ENCODE peak calls at places on chromosomes 2 and 18, in seven cellular contexts. One of them, this sample, is unnamed.

GRCh38 chr2:120683081-120683480 is 52.6 kb upstream of the GLI2 start:
- DNase-seq in A549: no peak
- DNase-seq in upper lobe of right lung: peak
- DNase-seq in astrocyte: no peak
- DNase-seq in CD4-positive, alpha-beta T cell: no peak
- DNase-seq in tibial nerve: no peak
- DNase-seq in CD8-positive, alpha-beta memory T cell: no peak
- DNase-seq in this sample: no peak

GRCh38 chr2:216930716-216931115 is 70.9 kb upstream of the TNP1 start:
- DNase-seq in A549: no peak
- DNase-seq in upper lobe of right lung: no peak
- DNase-seq in astrocyte: no peak
- DNase-seq in CD4-positive, alpha-beta T cell: no peak
- DNase-seq in tibial nerve: no peak
- DNase-seq in CD8-positive, alpha-beta memory T cell: no peak
- DNase-seq in this sample: no peak

GRCh38 chr2:43133708-43134570 is 92.5 kb downstream of the ZFP36L2 start:
- DNase-seq in A549: no peak
- DNase-seq in upper lobe of right lung: peak
- DNase-seq in astrocyte: no peak
- DNase-seq in CD4-positive, alpha-beta T cell: peak
- DNase-seq in tibial nerve: no peak
- DNase-seq in CD8-positive, alpha-beta memory T cell: peak
- DNase-seq in this sample: no peak

GRCh38 chr2:84901593-84902120 is 3.8 kb upstream of the TMSB10 start:
- DNase-seq in A549: no peak
- DNase-seq in upper lobe of right lung: no peak
- DNase-seq in astrocyte: peak
- DNase-seq in CD4-positive, alpha-beta T cell: no peak
- DNase-seq in tibial nerve: no peak
- DNase-seq in CD8-positive, alpha-beta memory T cell: no peak
- DNase-seq in this sample: no peak

GRCh38 chr2:137966043-137966442 is 1.8 kb downstream of the HNMT start:
- DNase-seq in A549: no peak
- DNase-seq in upper lobe of right lung: no peak
- DNase-seq in astrocyte: no peak
- DNase-seq in CD4-positive, alpha-beta T cell: no peak
- DNase-seq in tibial nerve: no peak
- DNase-seq in CD8-positive, alpha-beta memory T cell: no peak
- DNase-seq in this sample: no peak

GRCh38 chr2:40242315-40242714 is 209.6 kb downstream of the SLC8A1 start:
- DNase-seq in A549: no peak
- DNase-seq in upper lobe of right lung: no peak
- DNase-seq in astrocyte: no peak
- DNase-seq in CD4-positive, alpha-beta T cell: no peak
- DNase-seq in tibial nerve: no peak
- DNase-seq in CD8-positive, alpha-beta memory T cell: no peak
- DNase-seq in this sample: no peak

GRCh38 chr2:139160838-139161237 is 380.6 kb upstream of the NXPH2 start:
- DNase-seq in A549: no peak
- DNase-seq in upper lobe of right lung: no peak
- DNase-seq in astrocyte: no peak
- DNase-seq in CD4-positive, alpha-beta T cell: no peak
- DNase-seq in tibial nerve: no peak
- DNase-seq in CD8-positive, alpha-beta memory T cell: no peak
- DNase-seq in this sample: no peak

GRCh38 chr18:13308369-13308768 is 89.8 kb downstream of the LDLRAD4 start:
- DNase-seq in A549: no peak
- DNase-seq in upper lobe of right lung: no peak
- DNase-seq in astrocyte: no peak
- DNase-seq in CD4-positive, alpha-beta T cell: no peak
- DNase-seq in tibial nerve: no peak
- DNase-seq in CD8-positive, alpha-beta memory T cell: peak
- DNase-seq in this sample: no peak

GRCh38 chr2:217203086-217203485 is 343.2 kb upstream of the TNP1 start:
- DNase-seq in A549: no peak
- DNase-seq in upper lobe of right lung: no peak
- DNase-seq in astrocyte: no peak
- DNase-seq in CD4-positive, alpha-beta T cell: no peak
- DNase-seq in tibial nerve: no peak
- DNase-seq in CD8-positive, alpha-beta memory T cell: no peak
- DNase-seq in this sample: no peak

GRCh38 chr2:68878753-68879152 is 7.6 kb upstream of the BMP10 start:
- DNase-seq in A549: no peak
- DNase-seq in upper lobe of right lung: no peak
- DNase-seq in astrocyte: peak
- DNase-seq in CD4-positive, alpha-beta T cell: no peak
- DNase-seq in tibial nerve: no peak
- DNase-seq in CD8-positive, alpha-beta memory T cell: no peak
- DNase-seq in this sample: no peak

GRCh38 chr2:218400167-218400929 is 680 bp downstream of the CTDSP1 start:
- DNase-seq in A549: peak
- DNase-seq in upper lobe of right lung: peak
- DNase-seq in astrocyte: no peak
- DNase-seq in CD4-positive, alpha-beta T cell: peak
- DNase-seq in tibial nerve: no peak
- DNase-seq in CD8-positive, alpha-beta memory T cell: peak
- DNase-seq in this sample: no peak

GRCh38 chr2:111634050-111634784 is 249.8 kb downstream of the ANAPC1 start:
- DNase-seq in A549: no peak
- DNase-seq in upper lobe of right lung: no peak
- DNase-seq in astrocyte: no peak
- DNase-seq in CD4-positive, alpha-beta T cell: no peak
- DNase-seq in tibial nerve: no peak
- DNase-seq in CD8-positive, alpha-beta memory T cell: no peak
- DNase-seq in this sample: peak

GRCh38 chr2:111633643-111634042 is 250.3 kb downstream of the ANAPC1 start:
- DNase-seq in A549: no peak
- DNase-seq in upper lobe of right lung: no peak
- DNase-seq in astrocyte: no peak
- DNase-seq in CD4-positive, alpha-beta T cell: no peak
- DNase-seq in tibial nerve: no peak
- DNase-seq in CD8-positive, alpha-beta memory T cell: no peak
- DNase-seq in this sample: no peak

GRCh38 chr2:111632661-111633060 is 251.3 kb downstream of the ANAPC1 start:
- DNase-seq in A549: no peak
- DNase-seq in upper lobe of right lung: no peak
- DNase-seq in astrocyte: no peak
- DNase-seq in CD4-positive, alpha-beta T cell: no peak
- DNase-seq in tibial nerve: no peak
- DNase-seq in CD8-positive, alpha-beta memory T cell: no peak
- DNase-seq in this sample: peak

GRCh38 chr2:111634995-111635538 is 248.9 kb downstream of the ANAPC1 start:
- DNase-seq in A549: no peak
- DNase-seq in upper lobe of right lung: no peak
- DNase-seq in astrocyte: no peak
- DNase-seq in CD4-positive, alpha-beta T cell: no peak
- DNase-seq in tibial nerve: no peak
- DNase-seq in CD8-positive, alpha-beta memory T cell: no peak
- DNase-seq in this sample: no peak

GRCh38 chr2:111633139-111633538 is 250.9 kb downstream of the ANAPC1 start:
- DNase-seq in A549: no peak
- DNase-seq in upper lobe of right lung: no peak
- DNase-seq in astrocyte: no peak
- DNase-seq in CD4-positive, alpha-beta T cell: no peak
- DNase-seq in tibial nerve: no peak
- DNase-seq in CD8-positive, alpha-beta memory T cell: no peak
- DNase-seq in this sample: no peak
- H3K27ac ChIP-seq in A549: no peak
- H3K27ac ChIP-seq in upper lobe of right lung: no peak
- H3K27ac ChIP-seq in astrocyte: no peak
- H3K27ac ChIP-seq in CD4-positive, alpha-beta T cell: no peak
- H3K27ac ChIP-seq in tibial nerve: no peak
- H3K27ac ChIP-seq in CD8-positive, alpha-beta memory T cell: no peak
- H3K27ac ChIP-seq in this sample: no peak

GRCh38 chr18:25134858-25135257 is 217.1 kb downstream of the ZNF521 start:
- DNase-seq in A549: no peak
- DNase-seq in upper lobe of right lung: no peak
- DNase-seq in astrocyte: no peak
- DNase-seq in CD4-positive, alpha-beta T cell: no peak
- DNase-seq in tibial nerve: no peak
- DNase-seq in CD8-positive, alpha-beta memory T cell: no peak
- DNase-seq in this sample: no peak
- H3K27ac ChIP-seq in A549: no peak
- H3K27ac ChIP-seq in upper lobe of right lung: no peak
- H3K27ac ChIP-seq in astrocyte: no peak
- H3K27ac ChIP-seq in CD4-positive, alpha-beta T cell: no peak
- H3K27ac ChIP-seq in tibial nerve: peak
- H3K27ac ChIP-seq in CD8-positive, alpha-beta memory T cell: no peak
- H3K27ac ChIP-seq in this sample: no peak

DNA sequence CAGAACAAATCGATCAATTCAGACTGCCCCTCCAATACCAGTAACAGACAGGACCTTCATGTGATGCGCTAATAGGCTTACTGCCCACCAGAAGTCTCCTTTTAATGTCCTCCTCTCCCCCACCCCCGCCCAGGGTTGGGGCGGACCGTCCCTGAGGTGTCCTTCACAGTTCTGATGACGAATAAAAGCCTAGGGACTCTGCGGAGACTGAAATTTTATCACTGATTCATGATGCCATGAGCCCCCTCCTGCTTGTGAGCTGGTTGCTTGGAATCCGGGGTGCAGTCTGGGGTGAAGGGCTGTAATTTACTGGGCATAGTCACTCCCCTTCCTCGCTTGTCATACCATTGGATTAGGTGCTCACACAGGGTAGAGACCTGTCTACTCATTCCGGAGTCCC is 42.3 kb downstream of the B3GNT2 start:
- DNase-seq in A549: no peak
- DNase-seq in upper lobe of right lung: no peak
- DNase-seq in astrocyte: no peak
- DNase-seq in CD4-positive, alpha-beta T cell: no peak
- DNase-seq in tibial nerve: no peak
- DNase-seq in CD8-positive, alpha-beta memory T cell: no peak
- DNase-seq in this sample: no peak
- H3K27ac ChIP-seq in A549: no peak
- H3K27ac ChIP-seq in upper lobe of right lung: no peak
- H3K27ac ChIP-seq in astrocyte: no peak
- H3K27ac ChIP-seq in CD4-positive, alpha-beta T cell: no peak
- H3K27ac ChIP-seq in tibial nerve: no peak
- H3K27ac ChIP-seq in CD8-positive, alpha-beta memory T cell: no peak
- H3K27ac ChIP-seq in this sample: no peak

GRCh38 chr2:37667704-37668103 is 3.7 kb downstream of the CDC42EP3 start:
- DNase-seq in A549: no peak
- DNase-seq in upper lobe of right lung: no peak
- DNase-seq in astrocyte: no peak
- DNase-seq in CD4-positive, alpha-beta T cell: no peak
- DNase-seq in tibial nerve: no peak
- DNase-seq in CD8-positive, alpha-beta memory T cell: no peak
- DNase-seq in this sample: no peak

GRCh38 chr2:37666772-37667171 is 4.7 kb downstream of the CDC42EP3 start:
- DNase-seq in A549: no peak
- DNase-seq in upper lobe of right lung: no peak
- DNase-seq in astrocyte: no peak
- DNase-seq in CD4-positive, alpha-beta T cell: no peak
- DNase-seq in tibial nerve: no peak
- DNase-seq in CD8-positive, alpha-beta memory T cell: no peak
- DNase-seq in this sample: no peak

GRCh38 chr2:37665038-37665437 is 6.4 kb downstream of the CDC42EP3 start:
- DNase-seq in A549: no peak
- DNase-seq in upper lobe of right lung: no peak
- DNase-seq in astrocyte: no peak
- DNase-seq in CD4-positive, alpha-beta T cell: no peak
- DNase-seq in tibial nerve: no peak
- DNase-seq in CD8-positive, alpha-beta memory T cell: no peak
- DNase-seq in this sample: no peak

GRCh38 chr2:37664190-37664751 is 7.2 kb downstream of the CDC42EP3 start:
- DNase-seq in A549: no peak
- DNase-seq in upper lobe of right lung: no peak
- DNase-seq in astrocyte: no peak
- DNase-seq in CD4-positive, alpha-beta T cell: no peak
- DNase-seq in tibial nerve: no peak
- DNase-seq in CD8-positive, alpha-beta memory T cell: no peak
- DNase-seq in this sample: no peak

DNA sequence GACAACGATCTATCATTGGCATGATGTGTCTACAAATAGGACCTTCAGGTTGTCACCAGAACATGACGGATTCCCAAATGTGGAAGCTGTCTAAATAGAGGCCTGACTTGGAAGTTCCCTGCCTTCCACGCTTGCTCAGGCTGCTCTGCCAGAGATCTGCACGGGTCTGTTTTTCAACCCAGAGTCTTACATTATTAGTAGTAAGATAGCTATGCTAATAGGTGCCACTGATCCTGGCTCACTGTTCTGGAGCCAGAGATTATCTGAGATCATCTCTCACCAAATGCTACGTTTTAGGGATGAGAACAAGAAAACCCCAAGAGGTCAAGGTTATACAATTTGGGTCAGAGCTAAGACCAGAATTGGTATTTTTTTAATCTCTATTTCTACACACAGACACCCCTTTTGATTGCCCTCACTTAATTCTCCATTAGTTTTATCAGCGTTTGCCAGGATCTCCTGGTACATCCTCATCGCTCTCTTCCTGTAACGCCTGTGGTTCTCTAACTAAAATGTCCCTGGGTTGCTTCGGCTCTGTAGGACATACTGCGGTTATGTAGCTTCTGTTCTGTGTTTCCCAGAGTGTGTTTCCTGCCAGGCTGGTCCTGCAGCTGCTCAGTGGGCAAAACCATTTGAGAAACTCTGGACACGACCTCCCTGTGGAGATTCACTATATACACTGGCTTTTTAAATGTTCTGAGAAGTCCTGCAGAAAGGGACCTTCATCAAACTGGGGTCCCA is 5.7 kb downstream of the CDC42EP3 start:
- DNase-seq in A549: no peak
- DNase-seq in upper lobe of right lung: no peak
- DNase-seq in astrocyte: no peak
- DNase-seq in CD4-positive, alpha-beta T cell: no peak
- DNase-seq in tibial nerve: no peak
- DNase-seq in CD8-positive, alpha-beta memory T cell: no peak
- DNase-seq in this sample: no peak
- H3K27ac ChIP-seq in A549: no peak
- H3K27ac ChIP-seq in upper lobe of right lung: no peak
- H3K27ac ChIP-seq in astrocyte: peak
- H3K27ac ChIP-seq in CD4-positive, alpha-beta T cell: no peak
- H3K27ac ChIP-seq in tibial nerve: peak
- H3K27ac ChIP-seq in CD8-positive, alpha-beta memory T cell: no peak
- H3K27ac ChIP-seq in this sample: no peak

DNA sequence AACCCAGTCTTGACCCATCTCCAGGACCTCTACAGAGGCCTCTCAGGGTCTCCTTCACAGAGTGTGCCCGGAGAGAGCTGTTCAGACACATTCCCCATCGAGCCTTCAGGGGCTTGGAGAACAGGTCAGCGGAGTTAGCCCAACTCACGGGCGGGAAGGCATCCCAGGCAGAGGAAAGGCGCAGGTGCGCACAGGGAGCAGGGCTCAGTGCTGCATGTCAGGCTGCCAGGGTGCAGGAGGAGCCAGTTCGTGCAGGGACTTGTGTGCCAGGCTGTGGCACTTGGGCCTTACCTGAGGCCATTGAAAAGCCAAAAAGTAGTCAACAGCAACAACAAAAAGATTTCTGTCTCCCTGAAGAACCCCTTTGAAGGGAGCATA is 104.0 kb downstream of the ITGB1BP1 start:
- DNase-seq in A549: no peak
- DNase-seq in upper lobe of right lung: no peak
- DNase-seq in astrocyte: no peak
- DNase-seq in CD4-positive, alpha-beta T cell: no peak
- DNase-seq in tibial nerve: no peak
- DNase-seq in CD8-positive, alpha-beta memory T cell: no peak
- DNase-seq in this sample: no peak
- H3K27ac ChIP-seq in A549: no peak
- H3K27ac ChIP-seq in upper lobe of right lung: peak
- H3K27ac ChIP-seq in astrocyte: no peak
- H3K27ac ChIP-seq in CD4-positive, alpha-beta T cell: no peak
- H3K27ac ChIP-seq in tibial nerve: peak
- H3K27ac ChIP-seq in CD8-positive, alpha-beta memory T cell: no peak
- H3K27ac ChIP-seq in this sample: no peak